ENCODE peak calls at places on chromosomes 16 and 17, in seven cellular contexts. C is activated naive CD8-positive, alpha-beta T cell treated with anti-CD3 and anti-CD28 coated beads, Interleukin-2, amount 50 U/mL, for 24 hours; Z is sigmoid colon; E is GM10248; S is heart left ventricle; Y is HAP-1; H is mesenteric fat pad. R is an unnamed sample.

GRCh38 chr16:66947302-66948033 is 12.2 kb downstream of the CES2 start:
- DNase-seq in S (peak), E (peak), Z (peak), Y (peak), C (peak), H (no peak), R (peak)

GRCh38 chr16:84694980-84695379 is 4.8 kb upstream of the USP10 start:
- DNase-seq in H (no peak), C (no peak), Z (no peak), Y (no peak), S (no peak), E (no peak), R (no peak)

GRCh38 chr16:17342031-17342430 is 128.7 kb downstream of the XYLT1 start:
- DNase-seq in C (no peak), H (no peak), S (no peak), Y (no peak), E (no peak), Z (no peak), R (no peak)

GRCh38 chr17:82647593-82648164 is 565 bp downstream of the WDR45B start:
- DNase-seq in S (no peak), Y (no peak), C (peak), Z (peak), H (no peak), E (peak), R (no peak)

GRCh38 chr17:57954421-57955182 is 610 bp downstream of the CUEDC1 start:
- DNase-seq in C (no peak), Y (peak), H (peak), Z (peak), E (no peak), S (peak), R (peak)

GRCh38 chr17:76506408-76507328 is 5.4 kb upstream of the RHBDF2 start:
- DNase-seq in S (peak), H (peak), Y (peak), E (peak), C (peak), Z (peak), R (peak)

GRCh38 chr17:21299981-21300600 is 15.6 kb downstream of the MAP2K3 start:
- DNase-seq in Z (no peak), S (peak), H (no peak), Y (no peak), E (no peak), C (no peak), R (no peak)

GRCh38 chr17:43823350-43824084 is 9.4 kb downstream of the MPP3 start:
- DNase-seq in E (no peak), Z (peak), Y (no peak), H (peak), C (no peak), S (peak), R (no peak)

GRCh38 chr17:63445571-63446217 is 412 bp downstream of the CYB561 start:
- DNase-seq in H (no peak), E (peak), Y (peak), Z (no peak), C (peak), S (no peak), R (no peak)

GRCh38 chr16:71555230-71555891 is 21.5 kb downstream of the TAT start:
- DNase-seq in Y (no peak), H (no peak), E (no peak), S (no peak), Z (no peak), C (no peak), R (no peak)

GRCh38 chr17:49497147-49498036 is 2.3 kb downstream of the NGFR start:
- DNase-seq in S (peak), E (no peak), H (no peak), C (no peak), Y (no peak), Z (peak), R (no peak)

GRCh38 chr16:89687092-89687940 is 827 bp downstream of the CDK10 start:
- DNase-seq in Z (no peak), Y (no peak), S (no peak), E (peak), C (no peak), H (no peak), R (no peak)

GRCh38 chr17:3792481-3792880 is 8.5 kb downstream of the ITGAE start:
- DNase-seq in C (no peak), E (no peak), Z (no peak), H (no peak), S (no peak), Y (no peak), R (no peak)

GRCh38 chr16:21663889-21664647 is at the start of gene OTOA:
- DNase-seq in S (no peak), H (no peak), E (peak), C (peak), Y (no peak), Z (no peak), R (no peak)

GRCh38 chr17:32586666-32587065 is 99.9 kb downstream of the CDK5R1 start:
- DNase-seq in C (no peak), E (no peak), S (no peak), H (no peak), Z (no peak), Y (no peak), R (peak)

GRCh38 chr16:3536851-3537250 is 36.0 kb downstream of the CLUAP1 start:
- DNase-seq in E (no peak), S (peak), H (no peak), Y (no peak), C (no peak), Z (no peak), R (no peak)

GRCh38 chr17:40818733-40819527 is 3.5 kb downstream of the KRT10 start:
- DNase-seq in H (peak), Y (peak), S (peak), E (peak), C (peak), Z (peak), R (peak)

R was measured in foreskin melanocyte.